ENCODE peak calls at places on chromosomes 1 and 21, in four cellular contexts. Z is heart left ventricle; C is NCI-H1694 treated with DMSO at 0.1 percent for 48 hours; J is CD8-positive, alpha-beta memory T cell. I is an unnamed sample.

GRCh38 chr1:36132029-36132428 is 7.0 kb upstream of the COL8A2 start:
- DNase-seq in Z (no peak), C (no peak), J (no peak), I (no peak)

GRCh38 chr21:18550361-18550760 is 146.8 kb upstream of the TMPRSS15 start:
- DNase-seq in Z (no peak), C (no peak), J (no peak), I (no peak)

GRCh38 chr1:37946703-37947360 is at the start of gene INPP5B:
- DNase-seq in Z (peak), C (no peak), J (peak), I (peak)

GRCh38 chr1:240145120-240145519 is 53.4 kb downstream of the FMN2 start:
- DNase-seq in Z (no peak), C (no peak), J (no peak), I (no peak)

GRCh38 chr1:87084247-87084836 is 169.9 kb downstream of the HS2ST1 start:
- DNase-seq in Z (no peak), C (peak), J (peak), I (no peak)

GRCh38 chr1:207838156-207839082 is 72.5 kb downstream of the CD34 start:
- DNase-seq in Z (peak), C (no peak), J (no peak), I (no peak)

GRCh38 chr1:22225858-22226584 is 83.1 kb upstream of the WNT4 start:
- DNase-seq in Z (no peak), C (no peak), J (no peak), I (peak)

GRCh38 chr1:224149733-224150132 is 33.3 kb upstream of the DEGS1 start:
- DNase-seq in Z (no peak), C (no peak), J (no peak), I (no peak)

GRCh38 chr1:91770675-91771074 is 115.3 kb downstream of the TGFBR3 start:
- DNase-seq in Z (no peak), C (no peak), J (no peak), I (no peak)

GRCh38 chr1:205301220-205301821 is 20.2 kb downstream of the NUAK2 start:
- DNase-seq in Z (no peak), C (no peak), J (no peak), I (peak)

GRCh38 chr1:7207875-7208646 is 422.8 kb downstream of the CAMTA1 start:
- DNase-seq in Z (peak), C (peak), J (no peak), I (peak)

GRCh38 chr1:16018308-16018707 is 465 bp upstream of the HSPB7 start:
- DNase-seq in Z (peak), C (no peak), J (no peak), I (no peak)

GRCh38 chr21:14982336-14982735 is 82.5 kb downstream of the NRIP1 start:
- DNase-seq in Z (no peak), C (no peak), J (no peak), I (no peak)

GRCh38 chr1:185601189-185601588 is 133.0 kb upstream of the HMCN1 start:
- DNase-seq in Z (no peak), C (no peak), J (no peak), I (no peak)

GRCh38 chr21:17931080-17931479 is 111.9 kb upstream of the C21orf91 start:
- DNase-seq in Z (no peak), C (peak), J (no peak), I (no peak)

GRCh38 chr1:26122988-26123973 is 11.7 kb downstream of the PDIK1L start:
- DNase-seq in Z (no peak), C (no peak), J (no peak), I (no peak)

GRCh38 chr1:109807822-109808680 is 44.3 kb upstream of the EPS8L3 start:
- DNase-seq in Z (no peak), C (no peak), J (no peak), I (no peak)

GRCh38 chr1:29208462-29208861 is 22.3 kb downstream of the MECR start:
- DNase-seq in Z (no peak), C (no peak), J (no peak), I (no peak)

GRCh38 chr1:13764933-13765332 is 64.9 kb downstream of the PRDM2 start:
- DNase-seq in Z (no peak), C (no peak), J (peak), I (no peak)

GRCh38 chr1:36081926-36082485 is 1.9 kb upstream of the TEKT2 start:
- DNase-seq in Z (no peak), C (no peak), J (no peak), I (no peak)

GRCh38 chr1:92482665-92483441 is 3.9 kb downstream of the GFI1 start:
- DNase-seq in Z (no peak), C (no peak), J (peak), I (no peak)

GRCh38 chr1:178774263-178774662 is 49.2 kb downstream of the RALGPS2 start:
- DNase-seq in Z (no peak), C (peak), J (no peak), I (no peak)

GRCh38 chr1:60573726-60574409 is 500.3 kb upstream of the C1orf87 start:
- DNase-seq in Z (no peak), C (no peak), J (no peak), I (no peak)

GRCh38 chr1:235108876-235109275 is 19.8 kb downstream of the TOMM20 start:
- DNase-seq in Z (no peak), C (no peak), J (no peak), I (no peak)

GRCh38 chr1:118948796-118949195 is 39.3 kb downstream of the TBX15 start:
- DNase-seq in Z (no peak), C (no peak), J (no peak), I (no peak)

GRCh38 chr1:189150624-189151023 is 1327.0 kb downstream of the BRINP3 start:
- DNase-seq in Z (no peak), C (no peak), J (no peak), I (no peak)

GRCh38 chr1:212161231-212161781 is 123.9 kb upstream of the PPP2R5A start:
- DNase-seq in Z (no peak), C (no peak), J (no peak), I (no peak)

GRCh38 chr1:235866207-235866912 is at the start of gene LYST:
- DNase-seq in Z (peak), C (peak), J (peak), I (no peak)

GRCh38 chr1:202362212-202362611 is 13.7 kb downstream of the PPP1R12B start:
- DNase-seq in Z (no peak), C (no peak), J (no peak), I (no peak)

GRCh38 chr1:198932351-198932991 is 293.6 kb downstream of the PTPRC start:
- DNase-seq in Z (no peak), C (no peak), J (no peak), I (no peak)

GRCh38 chr1:36320767-36321118 is 2.7 kb downstream of the EVA1B start:
- DNase-seq in Z (no peak), C (no peak), J (no peak), I (no peak)

GRCh38 chr1:228837817-228838716 is 102.8 kb downstream of the RHOU start:
- DNase-seq in Z (no peak), C (no peak), J (no peak), I (no peak)

GRCh38 chr1:47495176-47495713 is 57.4 kb downstream of the FOXD2 start:
- DNase-seq in Z (no peak), C (no peak), J (no peak), I (no peak)

GRCh38 chr1:9687120-9687875 is 35.8 kb downstream of the PIK3CD start:
- DNase-seq in Z (peak), C (peak), J (peak), I (no peak)

GRCh38 chr1:81472387-81472786 is 328.3 kb upstream of the ADGRL2 start:
- DNase-seq in Z (no peak), C (no peak), J (no peak), I (no peak)

GRCh38 chr1:29532741-29533140 is 296.4 kb downstream of the PTPRU start:
- DNase-seq in Z (no peak), C (no peak), J (no peak), I (no peak)

GRCh38 chr1:182410138-182410537 is 9.7 kb upstream of the TEDDM1 start:
- DNase-seq in Z (no peak), C (no peak), J (no peak), I (no peak)

GRCh38 chr1:151935154-151935553 is 25.8 kb upstream of the THEM4 start:
- DNase-seq in Z (no peak), C (no peak), J (no peak), I (no peak)

GRCh38 chr21:35398366-35398982 is 349.4 kb upstream of the RUNX1 start:
- DNase-seq in Z (no peak), C (no peak), J (no peak), I (no peak)

GRCh38 chr1:86419277-86419903 is 4.6 kb upstream of the CLCA2 start:
- DNase-seq in Z (no peak), C (no peak), J (peak), I (no peak)

I was measured in iPS DF 19.7.